ENCODE peak calls at places on chromosomes 16 and 17, in six cellular contexts. I is dorsolateral prefrontal cortex; F is GM19239; G is activated CD4-positive, CD25-positive, alpha-beta regulatory T cell treated with anti-CD3 and anti-CD28 coated beads, Interleukin-2, amount 50 U/mL, for 16 hours; R is AG08396; X is NCI-H526. L is an unnamed sample.

GRCh38 chr17:75910699-75911098 is 6.0 kb upstream of the MRPL38 start:
- DNase-seq in I (no peak), F (no peak), G (no peak), R (no peak), X (no peak), L (no peak)

GRCh38 chr17:4711671-4712111 is 1.3 kb downstream of the ARRB2 start:
- DNase-seq in I (no peak), F (no peak), G (no peak), R (no peak), X (no peak), L (no peak)

GRCh38 chr17:76697702-76698465 is 12.9 kb downstream of the MXRA7 start:
- DNase-seq in I (no peak), F (no peak), G (no peak), R (no peak), X (peak), L (no peak)

GRCh38 chr17:1110844-1111598 is 68.8 kb downstream of the ABR start:
- DNase-seq in I (no peak), F (no peak), G (no peak), R (peak), X (no peak), L (peak)

GRCh38 chr17:4230142-4230541 is 33.6 kb downstream of the ANKFY1 start:
- DNase-seq in I (no peak), F (no peak), G (no peak), R (peak), X (no peak), L (peak)

GRCh38 chr17:75088902-75089417 is 1.2 kb downstream of the SLC16A5 start:
- DNase-seq in I (no peak), F (no peak), G (no peak), R (peak), X (no peak), L (peak)

GRCh38 chr17:39623356-39623950 is 3.3 kb upstream of the PPP1R1B start:
- DNase-seq in I (peak), F (peak), G (peak), R (peak), X (peak), L (peak)

GRCh38 chr17:72720494-72720825 is 372.0 kb downstream of the SLC39A11 start:
- DNase-seq in I (no peak), F (no peak), G (no peak), R (no peak), X (no peak), L (no peak)

GRCh38 chr17:68399638-68400403 is 57.5 kb downstream of the WIPI1 start:
- DNase-seq in I (no peak), F (no peak), G (no peak), R (peak), X (no peak), L (no peak)

GRCh38 chr17:49548506-49549310 is 27.0 kb upstream of the NXPH3 start:
- DNase-seq in I (no peak), F (no peak), G (no peak), R (peak), X (no peak), L (peak)

GRCh38 chr17:48038687-48039086 is 1.1 kb upstream of the COPZ2 start:
- DNase-seq in I (no peak), F (no peak), G (no peak), R (no peak), X (no peak), L (no peak)

GRCh38 chr17:30556374-30557332 is 79.4 kb downstream of the GOSR1 start:
- DNase-seq in I (no peak), F (no peak), G (no peak), R (no peak), X (no peak), L (no peak)

GRCh38 chr17:38877130-38877851 is 7.4 kb downstream of the LASP1 start:
- DNase-seq in I (no peak), F (no peak), G (no peak), R (no peak), X (peak), L (no peak)

GRCh38 chr17:80949451-80950421 is 41.9 kb upstream of the CHMP6 start:
- DNase-seq in I (peak), F (no peak), G (no peak), R (no peak), X (no peak), L (no peak)

GRCh38 chr16:46932802-46933201 is 40.7 kb downstream of the DNAJA2 start:
- DNase-seq in I (no peak), F (no peak), G (no peak), R (no peak), X (no peak), L (no peak)

GRCh38 chr16:86951831-86952598 is 365.2 kb downstream of the C16orf95 start:
- DNase-seq in I (no peak), F (no peak), G (no peak), R (peak), X (no peak), L (peak)

GRCh38 chr16:88407807-88408206 is 25.0 kb downstream of the ZNF469 start:
- DNase-seq in I (no peak), F (no peak), G (no peak), R (no peak), X (no peak), L (no peak)

GRCh38 chr16:87569601-87570559 is 32.4 kb upstream of the JPH3 start:
- DNase-seq in I (no peak), F (no peak), G (no peak), R (no peak), X (no peak), L (peak)

GRCh38 chr17:41792835-41793748 is 6.6 kb upstream of the JUP start:
- DNase-seq in I (no peak), F (no peak), G (no peak), R (no peak), X (no peak), L (peak)

GRCh38 chr16:74726736-74727135 is 26.1 kb upstream of the MLKL start:
- DNase-seq in I (no peak), F (peak), G (no peak), R (no peak), X (no peak), L (no peak)

GRCh38 chr16:84058664-84059063 is 16.1 kb upstream of the SLC38A8 start:
- DNase-seq in I (peak), F (no peak), G (no peak), R (no peak), X (no peak), L (no peak)

GRCh38 chr17:57911834-57912673 is 43.2 kb downstream of the CUEDC1 start:
- DNase-seq in I (peak), F (no peak), G (no peak), R (no peak), X (peak), L (peak)

GRCh38 chr16:83730812-83731211 is 77.0 kb upstream of the HSBP1 start:
- DNase-seq in I (no peak), F (no peak), G (no peak), R (no peak), X (no peak), L (no peak)

GRCh38 chr17:74852237-74853047 is 7.2 kb downstream of the GRIN2C start:
- DNase-seq in I (no peak), F (peak), G (peak), R (peak), X (peak), L (no peak)

GRCh38 chr17:79788989-79789942 is 7.6 kb downstream of the CBX8 start:
- DNase-seq in I (no peak), F (no peak), G (no peak), R (no peak), X (no peak), L (no peak)

GRCh38 chr17:32783602-32784001 is 93.3 kb downstream of the MYO1D start:
- DNase-seq in I (no peak), F (peak), G (no peak), R (peak), X (peak), L (no peak)

GRCh38 chr17:72187544-72187943 is 66.7 kb downstream of the SOX9 start:
- DNase-seq in I (no peak), F (no peak), G (no peak), R (no peak), X (no peak), L (peak)

GRCh38 chr17:42180411-42180921 is 476 bp downstream of the KCNH4 start:
- DNase-seq in I (no peak), F (no peak), G (no peak), R (no peak), X (no peak), L (no peak)

GRCh38 chr16:84577034-84577803 is 40.7 kb downstream of the COTL1 start:
- DNase-seq in I (no peak), F (no peak), G (no peak), R (no peak), X (no peak), L (no peak)

GRCh38 chr16:68973611-68974120 is 130.3 kb downstream of the TANGO6 start:
- DNase-seq in I (no peak), F (no peak), G (no peak), R (no peak), X (no peak), L (no peak)

GRCh38 chr16:56677474-56677873 is 4.8 kb upstream of the MT1X start:
- DNase-seq in I (no peak), F (no peak), G (no peak), R (no peak), X (no peak), L (no peak)

GRCh38 chr16:81532491-81533174 is 88.0 kb downstream of the CMIP start:
- DNase-seq in I (peak), F (no peak), G (no peak), R (no peak), X (no peak), L (no peak)

GRCh38 chr17:82687871-82688270 is 10.6 kb downstream of the RAB40B start:
- DNase-seq in I (no peak), F (no peak), G (no peak), R (no peak), X (no peak), L (no peak)

GRCh38 chr17:59093145-59093701 is 13.5 kb downstream of the TRIM37 start:
- DNase-seq in I (no peak), F (no peak), G (no peak), R (no peak), X (no peak), L (no peak)

GRCh38 chr16:65117701-65118448 is 4.0 kb downstream of the CDH11 start:
- DNase-seq in I (peak), F (peak), G (no peak), R (peak), X (peak), L (peak)

GRCh38 chr17:12085076-12085949 is 64.6 kb downstream of the MAP2K4 start:
- DNase-seq in I (no peak), F (no peak), G (no peak), R (no peak), X (no peak), L (no peak)

GRCh38 chr16:28951410-28951943 is 740 bp downstream of the NFATC2IP start:
- DNase-seq in I (no peak), F (no peak), G (no peak), R (no peak), X (no peak), L (peak)

GRCh38 chr16:87387942-87388817 is 4.0 kb upstream of the MAP1LC3B start:
- DNase-seq in I (peak), F (peak), G (peak), R (peak), X (peak), L (peak)

L was measured in MG63.